ENCODE peak calls at places on chromosomes 11 and 22, in eight cellular contexts. One of them, this sample, is unnamed.

GRCh38 chr22:39254789-39255298 is 10.1 kb upstream of the PDGFB start:
- DNase-seq in HCT116: no peak
- DNase-seq in A549: peak
- DNase-seq in endothelial cell of umbilical vein: peak
- DNase-seq in NB4: peak
- DNase-seq in SK-N-SH: no peak
- DNase-seq in GM12878: peak
- DNase-seq in HepG2: no peak
- DNase-seq in this sample: no peak

GRCh38 chr11:116928102-116928777 is 90.8 kb upstream of the APOA1 start:
- DNase-seq in HCT116: no peak
- DNase-seq in A549: no peak
- DNase-seq in endothelial cell of umbilical vein: no peak
- DNase-seq in NB4: peak
- DNase-seq in SK-N-SH: no peak
- DNase-seq in GM12878: peak
- DNase-seq in HepG2: no peak
- DNase-seq in this sample: no peak

GRCh38 chr11:93807980-93808379 is 23.9 kb downstream of the MED17 start:
- DNase-seq in HCT116: no peak
- DNase-seq in A549: no peak
- DNase-seq in endothelial cell of umbilical vein: no peak
- DNase-seq in NB4: no peak
- DNase-seq in SK-N-SH: no peak
- DNase-seq in GM12878: no peak
- DNase-seq in HepG2: no peak
- DNase-seq in this sample: no peak

GRCh38 chr22:46148885-46149492 is 1.3 kb upstream of the PPARA start:
- DNase-seq in HCT116: no peak
- DNase-seq in A549: no peak
- DNase-seq in endothelial cell of umbilical vein: no peak
- DNase-seq in NB4: peak
- DNase-seq in SK-N-SH: no peak
- DNase-seq in GM12878: no peak
- DNase-seq in HepG2: no peak
- DNase-seq in this sample: no peak

GRCh38 chr22:27597703-27598444 is 203.7 kb downstream of the MN1 start:
- DNase-seq in HCT116: peak
- DNase-seq in A549: peak
- DNase-seq in endothelial cell of umbilical vein: no peak
- DNase-seq in NB4: peak
- DNase-seq in SK-N-SH: no peak
- DNase-seq in GM12878: no peak
- DNase-seq in HepG2: no peak
- DNase-seq in this sample: no peak

GRCh38 chr11:93389737-93390136 is 59.2 kb downstream of the DEUP1 start:
- DNase-seq in HCT116: no peak
- DNase-seq in A549: no peak
- DNase-seq in endothelial cell of umbilical vein: no peak
- DNase-seq in NB4: no peak
- DNase-seq in SK-N-SH: no peak
- DNase-seq in GM12878: no peak
- DNase-seq in HepG2: no peak
- DNase-seq in this sample: no peak

GRCh38 chr22:44543362-44543761 is 45.3 kb upstream of the RTL6 start:
- DNase-seq in HCT116: no peak
- DNase-seq in A549: no peak
- DNase-seq in endothelial cell of umbilical vein: no peak
- DNase-seq in NB4: no peak
- DNase-seq in SK-N-SH: no peak
- DNase-seq in GM12878: no peak
- DNase-seq in HepG2: no peak
- DNase-seq in this sample: no peak

GRCh38 chr11:22713336-22713735 is 46.9 kb downstream of the GAS2 start:
- DNase-seq in HCT116: no peak
- DNase-seq in A549: no peak
- DNase-seq in endothelial cell of umbilical vein: no peak
- DNase-seq in NB4: no peak
- DNase-seq in SK-N-SH: no peak
- DNase-seq in GM12878: no peak
- DNase-seq in HepG2: no peak
- DNase-seq in this sample: no peak

GRCh38 chr22:26502688-26503561 is 9.3 kb downstream of the TFIP11 start:
- DNase-seq in HCT116: no peak
- DNase-seq in A549: peak
- DNase-seq in endothelial cell of umbilical vein: peak
- DNase-seq in NB4: peak
- DNase-seq in SK-N-SH: peak
- DNase-seq in GM12878: no peak
- DNase-seq in HepG2: no peak
- DNase-seq in this sample: peak

GRCh38 chr11:3101921-3102640 is 44.9 kb upstream of the CARS1 start:
- DNase-seq in HCT116: no peak
- DNase-seq in A549: no peak
- DNase-seq in endothelial cell of umbilical vein: no peak
- DNase-seq in NB4: peak
- DNase-seq in SK-N-SH: peak
- DNase-seq in GM12878: no peak
- DNase-seq in HepG2: no peak
- DNase-seq in this sample: no peak

GRCh38 chr11:42112896-42113295 is 653.4 kb upstream of the LRRC4C start:
- DNase-seq in HCT116: no peak
- DNase-seq in A549: no peak
- DNase-seq in endothelial cell of umbilical vein: no peak
- DNase-seq in NB4: no peak
- DNase-seq in SK-N-SH: no peak
- DNase-seq in GM12878: no peak
- DNase-seq in HepG2: no peak
- DNase-seq in this sample: no peak

GRCh38 chr11:2293396-2294339 is 8.1 kb downstream of the C11orf21 start:
- DNase-seq in HCT116: no peak
- DNase-seq in A549: no peak
- DNase-seq in endothelial cell of umbilical vein: no peak
- DNase-seq in NB4: peak
- DNase-seq in SK-N-SH: no peak
- DNase-seq in GM12878: no peak
- DNase-seq in HepG2: no peak
- DNase-seq in this sample: peak

GRCh38 chr11:35555238-35555887 is 29.9 kb upstream of the PAMR1 start:
- DNase-seq in HCT116: no peak
- DNase-seq in A549: no peak
- DNase-seq in endothelial cell of umbilical vein: no peak
- DNase-seq in NB4: no peak
- DNase-seq in SK-N-SH: no peak
- DNase-seq in GM12878: no peak
- DNase-seq in HepG2: no peak
- DNase-seq in this sample: no peak

GRCh38 chr11:44654596-44654995 is 72.2 kb upstream of the TSPAN18 start:
- DNase-seq in HCT116: no peak
- DNase-seq in A549: no peak
- DNase-seq in endothelial cell of umbilical vein: no peak
- DNase-seq in NB4: no peak
- DNase-seq in SK-N-SH: no peak
- DNase-seq in GM12878: no peak
- DNase-seq in HepG2: no peak
- DNase-seq in this sample: no peak

GRCh38 chr11:32173435-32173834 is 82.6 kb downstream of the RCN1 start:
- DNase-seq in HCT116: peak
- DNase-seq in A549: peak
- DNase-seq in endothelial cell of umbilical vein: peak
- DNase-seq in NB4: peak
- DNase-seq in SK-N-SH: peak
- DNase-seq in GM12878: no peak
- DNase-seq in HepG2: peak
- DNase-seq in this sample: peak

GRCh38 chr22:38236786-38237185 is 35.0 kb downstream of the MAFF start:
- DNase-seq in HCT116: no peak
- DNase-seq in A549: no peak
- DNase-seq in endothelial cell of umbilical vein: no peak
- DNase-seq in NB4: no peak
- DNase-seq in SK-N-SH: no peak
- DNase-seq in GM12878: no peak
- DNase-seq in HepG2: no peak
- DNase-seq in this sample: no peak

GRCh38 chr22:44718418-44718817 is 16.4 kb downstream of the PRR5 start:
- DNase-seq in HCT116: no peak
- DNase-seq in A549: no peak
- DNase-seq in endothelial cell of umbilical vein: no peak
- DNase-seq in NB4: no peak
- DNase-seq in SK-N-SH: no peak
- DNase-seq in GM12878: peak
- DNase-seq in HepG2: no peak
- DNase-seq in this sample: no peak

GRCh38 chr11:11410626-11411025 is 57.6 kb upstream of the CSNK2A3 start:
- DNase-seq in HCT116: no peak
- DNase-seq in A549: no peak
- DNase-seq in endothelial cell of umbilical vein: no peak
- DNase-seq in NB4: no peak
- DNase-seq in SK-N-SH: no peak
- DNase-seq in GM12878: no peak
- DNase-seq in HepG2: no peak
- DNase-seq in this sample: no peak

GRCh38 chr11:13668102-13668956 is at the start of gene FAR1:
- DNase-seq in HCT116: peak
- DNase-seq in A549: peak
- DNase-seq in endothelial cell of umbilical vein: peak
- DNase-seq in NB4: peak
- DNase-seq in SK-N-SH: peak
- DNase-seq in GM12878: peak
- DNase-seq in HepG2: no peak
- DNase-seq in this sample: peak

GRCh38 chr22:26894766-26895485 is 237.5 kb downstream of the MIAT start:
- DNase-seq in HCT116: peak
- DNase-seq in A549: peak
- DNase-seq in endothelial cell of umbilical vein: peak
- DNase-seq in NB4: no peak
- DNase-seq in SK-N-SH: no peak
- DNase-seq in GM12878: no peak
- DNase-seq in HepG2: peak
- DNase-seq in this sample: no peak

GRCh38 chr11:8207080-8208000 is 38.5 kb upstream of the RIC3 start:
- DNase-seq in HCT116: no peak
- DNase-seq in A549: no peak
- DNase-seq in endothelial cell of umbilical vein: no peak
- DNase-seq in NB4: no peak
- DNase-seq in SK-N-SH: peak
- DNase-seq in GM12878: no peak
- DNase-seq in HepG2: no peak
- DNase-seq in this sample: no peak

GRCh38 chr22:20677684-20678242 is 96.2 kb upstream of the SERPIND1 start:
- DNase-seq in HCT116: no peak
- DNase-seq in A549: no peak
- DNase-seq in endothelial cell of umbilical vein: no peak
- DNase-seq in NB4: no peak
- DNase-seq in SK-N-SH: no peak
- DNase-seq in GM12878: no peak
- DNase-seq in HepG2: no peak
- DNase-seq in this sample: no peak

GRCh38 chr11:6771926-6772898 is at the start of gene OR2AG2:
- DNase-seq in HCT116: no peak
- DNase-seq in A549: no peak
- DNase-seq in endothelial cell of umbilical vein: no peak
- DNase-seq in NB4: peak
- DNase-seq in SK-N-SH: no peak
- DNase-seq in GM12878: peak
- DNase-seq in HepG2: no peak
- DNase-seq in this sample: no peak

GRCh38 chr11:33598426-33599069 is 102.1 kb downstream of the C11orf91 start:
- DNase-seq in HCT116: no peak
- DNase-seq in A549: no peak
- DNase-seq in endothelial cell of umbilical vein: no peak
- DNase-seq in NB4: no peak
- DNase-seq in SK-N-SH: peak
- DNase-seq in GM12878: no peak
- DNase-seq in HepG2: no peak
- DNase-seq in this sample: peak

GRCh38 chr11:60700689-60701508 is 1.5 kb downstream of the MS4A8 start:
- DNase-seq in HCT116: peak
- DNase-seq in A549: peak
- DNase-seq in endothelial cell of umbilical vein: peak
- DNase-seq in NB4: peak
- DNase-seq in SK-N-SH: peak
- DNase-seq in GM12878: no peak
- DNase-seq in HepG2: peak
- DNase-seq in this sample: peak

GRCh38 chr22:17569971-17570511 is 6.7 kb downstream of the SLC25A18 start:
- DNase-seq in HCT116: no peak
- DNase-seq in A549: no peak
- DNase-seq in endothelial cell of umbilical vein: peak
- DNase-seq in NB4: peak
- DNase-seq in SK-N-SH: no peak
- DNase-seq in GM12878: no peak
- DNase-seq in HepG2: no peak
- DNase-seq in this sample: no peak
- TF ChIP-seq MAX in HCT116: no peak
- TF ChIP-seq MAX in A549: no peak
- TF ChIP-seq MAX in endothelial cell of umbilical vein: no peak
- TF ChIP-seq MAX in NB4: no peak
- TF ChIP-seq MAX in SK-N-SH: no peak
- TF ChIP-seq MAX in GM12878: no peak
- TF ChIP-seq MAX in HepG2: no peak
- TF ChIP-seq MAX in this sample: no peak

GRCh38 chr11:123057604-123058305 is 4.2 kb downstream of the HSPA8 start:
- DNase-seq in HCT116: no peak
- DNase-seq in A549: no peak
- DNase-seq in endothelial cell of umbilical vein: no peak
- DNase-seq in NB4: peak
- DNase-seq in SK-N-SH: no peak
- DNase-seq in GM12878: no peak
- DNase-seq in HepG2: no peak
- DNase-seq in this sample: no peak
- TF ChIP-seq MAX in HCT116: no peak
- TF ChIP-seq MAX in A549: no peak
- TF ChIP-seq MAX in endothelial cell of umbilical vein: no peak
- TF ChIP-seq MAX in NB4: no peak
- TF ChIP-seq MAX in SK-N-SH: no peak
- TF ChIP-seq MAX in GM12878: no peak
- TF ChIP-seq MAX in HepG2: no peak
- TF ChIP-seq MAX in this sample: no peak

GRCh38 chr11:87926250-87926970 is 248.8 kb downstream of the RAB38 start:
- DNase-seq in HCT116: peak
- DNase-seq in A549: peak
- DNase-seq in endothelial cell of umbilical vein: no peak
- DNase-seq in NB4: peak
- DNase-seq in SK-N-SH: no peak
- DNase-seq in GM12878: no peak
- DNase-seq in HepG2: no peak
- DNase-seq in this sample: no peak
- TF ChIP-seq MAX in HCT116: no peak
- TF ChIP-seq MAX in A549: no peak
- TF ChIP-seq MAX in endothelial cell of umbilical vein: no peak
- TF ChIP-seq MAX in NB4: no peak
- TF ChIP-seq MAX in SK-N-SH: no peak
- TF ChIP-seq MAX in GM12878: no peak
- TF ChIP-seq MAX in HepG2: no peak
- TF ChIP-seq MAX in this sample: no peak

DNA sequence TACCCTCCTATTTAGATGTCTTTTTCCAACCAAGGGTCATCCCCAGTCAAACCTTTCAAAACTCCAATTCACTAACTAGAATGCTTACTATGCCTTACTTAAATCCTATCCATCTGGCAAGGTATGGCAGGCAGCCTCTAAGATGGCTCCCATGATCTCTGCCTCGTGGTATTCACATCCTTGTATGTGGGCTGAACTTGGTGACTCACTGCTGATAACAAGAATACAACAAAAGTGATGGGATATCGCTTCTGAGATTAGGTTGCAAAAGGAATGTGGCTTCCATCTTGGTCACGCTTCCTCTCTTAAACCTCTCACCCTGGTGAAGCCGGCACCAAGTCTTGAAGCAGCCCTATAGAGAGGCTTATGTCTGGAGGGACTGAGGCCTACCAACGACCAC is 29.6 kb upstream of the UPB1 start:
- DNase-seq in HCT116: peak
- DNase-seq in A549: peak
- DNase-seq in endothelial cell of umbilical vein: peak
- DNase-seq in NB4: peak
- DNase-seq in SK-N-SH: no peak
- DNase-seq in GM12878: no peak
- DNase-seq in HepG2: peak
- DNase-seq in this sample: no peak
- TF ChIP-seq MAX in HCT116: peak
- TF ChIP-seq MAX in A549: no peak
- TF ChIP-seq MAX in endothelial cell of umbilical vein: peak
- TF ChIP-seq MAX in NB4: no peak
- TF ChIP-seq MAX in SK-N-SH: peak
- TF ChIP-seq MAX in GM12878: no peak
- TF ChIP-seq MAX in HepG2: no peak
- TF ChIP-seq MAX in this sample: no peak

This sample was measured in WTC11.